ENCODE peak calls at places on chromosomes 11 and 22, in seven cellular contexts. N is MV-4-11; P is nephron progenitor cell; Q is Panc1; Z is iPS-NIHi11; K is stimulated activated CD8-positive, alpha-beta memory T cell treated with anti-CD3 and anti-CD28 coated beads, Interleukin-15, amount 100 ng/mL, for 24 hours; G is activated T-cell treated with anti-CD3 and anti-CD28 coated beads, Interleukin-2, amount 50 U/mL, for 48 hours. X is an unnamed sample.

GRCh38 chr11:61460474-61460881 is 30.6 kb downstream of the SDHAF2 start:
- DNase-seq in Z (no peak), K (no peak), Q (no peak), P (no peak), N (no peak), G (no peak), X (no peak)

GRCh38 chr22:37239336-37240239 is 4.5 kb downstream of the RAC2 start:
- DNase-seq in N (no peak), G (peak; percentile 25), Z (no peak), P (no peak), Q (no peak), K (no peak), X (no peak)

GRCh38 chr11:130179396-130180306 is 20.1 kb downstream of the ST14 start:
- DNase-seq in G (no peak), Z (no peak), Q (no peak), K (no peak), P (peak; percentile 27), N (no peak), X (peak; percentile 56)

GRCh38 chr11:32101791-32102190 is 10.9 kb downstream of the RCN1 start:
- DNase-seq in K (no peak), P (no peak), Q (no peak), N (no peak), Z (no peak), G (no peak), X (no peak)

GRCh38 chr11:36258730-36259360 is 30.4 kb downstream of the COMMD9 start:
- DNase-seq in Z (peak; percentile 77), G (peak; percentile 42), Q (peak; percentile 27), N (peak; percentile 43), K (no peak), P (peak; percentile 64), X (peak; percentile 84)

GRCh38 chr11:19444231-19444630 is 203.5 kb upstream of the E2F8 start:
- DNase-seq in K (no peak), P (no peak), Z (no peak), G (no peak), N (no peak), Q (no peak), X (no peak)

GRCh38 chr11:130071211-130071712 is 1.6 kb downstream of the APLP2 start:
- DNase-seq in G (no peak), Z (no peak), N (peak; percentile 18), Q (no peak), K (no peak), P (no peak), X (no peak)

GRCh38 chr11:34999453-34999852 is 83.0 kb downstream of the PDHX start:
- DNase-seq in P (no peak), K (no peak), N (no peak), Z (no peak), Q (no peak), G (no peak), X (no peak)

GRCh38 chr11:25938952-25939351 is 393.0 kb upstream of the ANO3 start:
- DNase-seq in N (no peak), P (no peak), Z (peak; percentile 26), Q (no peak), K (no peak), G (no peak), X (no peak)

GRCh38 chr22:41075946-41076345 is 16.4 kb upstream of the EP300 start:
- DNase-seq in Z (no peak), Q (no peak), G (no peak), N (no peak), K (no peak), P (no peak), X (no peak)

GRCh38 chr11:830295-831131 is 2.2 kb upstream of the CD151 start:
- DNase-seq in K (no peak), G (peak; percentile 82), P (peak; percentile 90), N (no peak), Z (peak; percentile 83), Q (no peak), X (peak; percentile 49)

GRCh38 chr11:92298238-92298565 is 73.6 kb downstream of the FAT3 start:
- DNase-seq in Q (no peak), K (no peak), G (no peak), P (no peak), N (no peak), Z (no peak), X (no peak)

GRCh38 chr11:119207607-119208006 is 1.5 kb downstream of the CBL start:
- DNase-seq in P (no peak), G (no peak), Q (no peak), N (peak; percentile 62), K (no peak), Z (no peak), X (no peak)

GRCh38 chr11:78532991-78533861 is 41.4 kb downstream of the NARS2 start:
- DNase-seq in P (no peak), G (no peak), K (no peak), Q (no peak), N (peak; percentile 71), Z (no peak), X (no peak)

GRCh38 chr22:37485006-37485713 is 1.0 kb downstream of the MFNG start:
- DNase-seq in N (peak; percentile 63), K (peak; percentile 26), G (peak; percentile 75), Q (no peak), P (no peak), Z (no peak), X (no peak)

GRCh38 chr11:48019230-48019584 is 38.8 kb downstream of the PTPRJ start:
- DNase-seq in Q (no peak), P (no peak), K (no peak), G (peak; percentile 58), N (no peak), Z (peak; percentile 43), X (no peak)

GRCh38 chr11:69249641-69250502 is 44.1 kb upstream of the MYEOV start:
- DNase-seq in Q (no peak), P (no peak), Z (peak; percentile 69), K (no peak), N (no peak), G (no peak), X (peak; percentile 11)

GRCh38 chr22:45163417-45164216 is at the start of gene NUP50:
- DNase-seq in G (peak; percentile 97), P (peak; percentile 97), Z (peak; percentile 99), Q (peak; percentile 74), K (peak; percentile 98), N (peak; percentile 95), X (peak; percentile 91)

GRCh38 chr11:250740-251299 is 14.0 kb downstream of the PSMD13 start:
- DNase-seq in K (peak; percentile 44), Q (no peak), Z (peak; percentile 82), N (peak; percentile 42), G (peak; percentile 88), P (peak; percentile 77), X (peak; percentile 42)

GRCh38 chr11:119747868-119748660 is 19.1 kb upstream of the NECTIN1 start:
- DNase-seq in Z (no peak), N (no peak), K (no peak), G (no peak), Q (no peak), P (no peak), X (no peak)

GRCh38 chr11:120079750-120080610 is 57.9 kb downstream of the TRIM29 start:
- DNase-seq in K (peak; percentile 7), N (no peak), G (peak; percentile 37), Q (no peak), Z (peak; percentile 76), P (no peak), X (peak; percentile 46)

GRCh38 chr11:893008-893654 is 17.5 kb downstream of the CHID1 start:
- DNase-seq in N (no peak), K (no peak), Q (no peak), P (no peak), Z (no peak), G (no peak), X (no peak)

GRCh38 chr22:32752868-32753520 is 48.5 kb upstream of the TIMP3 start:
- DNase-seq in Z (no peak), Q (no peak), P (no peak), G (no peak), N (peak; percentile 45), K (no peak), X (peak; percentile 41)

GRCh38 chr11:98842187-98842586 is 178.6 kb upstream of the CNTN5 start:
- DNase-seq in N (no peak), P (no peak), Z (no peak), Q (no peak), K (no peak), G (no peak), X (no peak)

GRCh38 chr11:110317516-110317932 is 21.1 kb upstream of the RDX start:
- DNase-seq in Z (no peak), Q (no peak), K (no peak), N (no peak), P (no peak), G (no peak), X (peak; percentile 56)

GRCh38 chr11:131652231-131652630 is 281.8 kb downstream of the NTM start:
- DNase-seq in K (no peak), N (no peak), P (no peak), Q (no peak), G (no peak), Z (no peak), X (peak; percentile 30)

GRCh38 chr11:113730887-113731726 is 25.0 kb upstream of the TMPRSS5 start:
- DNase-seq in Z (peak; percentile 38), N (peak; percentile 19), G (peak; percentile 17), Q (peak; percentile 20), P (peak; percentile 40), K (no peak), X (peak; percentile 21)

GRCh38 chr11:65184146-65184545 is 2.4 kb downstream of the CAPN1 start:
- DNase-seq in Z (peak; percentile 76), P (peak; percentile 49), G (no peak), K (no peak), Q (no peak), N (no peak), X (no peak)

GRCh38 chr22:19085233-19086043 is 36.8 kb downstream of the DGCR2 start:
- DNase-seq in N (peak; percentile 87), G (no peak), Z (peak; percentile 65), K (no peak), Q (no peak), P (no peak), X (peak; percentile 72)

GRCh38 chr11:33195391-33196190 is 34.3 kb upstream of the CSTF3 start:
- DNase-seq in Z (no peak), N (peak; percentile 80), Q (no peak), K (no peak), G (no peak), P (no peak), X (no peak)

GRCh38 chr11:66126808-66127555 is 56.9 kb downstream of the PACS1 start:
- DNase-seq in Q (no peak), Z (peak; percentile 46), G (peak; percentile 72), N (peak; percentile 41), P (peak; percentile 28), K (no peak), X (no peak)